ENCODE peak calls at places on chromosomes 1 and 21, in four cellular contexts. C is B cell, E is breast epithelium, K is foreskin keratinocyte. R is an unnamed sample.

GRCh38 chr1:60265560-60266535 is 192.3 kb upstream of the C1orf87 start:
- DNase-seq in C (no peak), E (no peak), K (peak; percentile 17), R (no peak)

GRCh38 chr1:230176871-230177411 is 109.9 kb downstream of the GALNT2 start:
- DNase-seq in C (no peak), E (no peak), K (no peak), R (no peak)

GRCh38 chr1:151340870-151341754 is 5.9 kb downstream of the RFX5 start:
- DNase-seq in C (no peak), E (no peak), K (peak; percentile 65), R (peak; percentile 57)

GRCh38 chr1:212915245-212916091 is 34.9 kb upstream of the VASH2 start:
- DNase-seq in C (no peak), E (no peak), K (no peak), R (no peak)

GRCh38 chr1:6025269-6026094 is 20.2 kb upstream of the KCNAB2 start:
- DNase-seq in C (no peak), E (no peak), K (peak; percentile 78), R (no peak)

GRCh38 chr1:164446020-164446419 is 113.0 kb upstream of the PBX1 start:
- DNase-seq in C (no peak), E (no peak), K (no peak), R (no peak)

GRCh38 chr1:234780531-234781162 is 170.7 kb upstream of the IRF2BP2 start:
- DNase-seq in C (no peak), E (no peak), K (no peak), R (no peak)

GRCh38 chr21:43198376-43198775 is 29.6 kb downstream of the CRYAA start:
- DNase-seq in C (no peak), E (no peak), K (peak; percentile 73), R (no peak)

GRCh38 chr1:93427656-93428055 is 20.3 kb upstream of the FNBP1L start:
- DNase-seq in C (no peak), E (no peak), K (no peak), R (no peak)

DNA sequence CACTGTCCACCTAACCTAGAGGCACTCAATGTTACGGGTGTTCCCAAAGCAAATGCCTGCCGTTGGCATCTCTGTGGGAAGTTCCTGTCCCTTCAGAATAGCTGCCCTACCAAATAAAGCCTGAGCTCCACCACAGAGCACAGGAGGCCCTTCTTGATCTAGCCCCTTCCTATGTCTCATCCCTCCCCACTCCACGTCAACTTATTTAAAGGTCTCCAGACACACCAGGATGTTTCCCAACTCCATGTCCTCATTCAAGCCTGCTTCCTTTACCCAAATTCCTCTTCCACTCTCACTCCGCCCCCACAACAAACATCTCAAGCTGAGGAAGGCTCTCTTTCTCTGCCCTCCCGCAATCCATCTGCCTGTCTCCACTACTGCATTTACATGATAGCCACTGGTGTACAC is 87.7 kb downstream of the TGFBR3 start:
- DNase-seq in C (no peak), E (no peak), K (no peak), R (no peak)
- TF ChIP-seq CTCF in C (no peak), E (no peak), K (no peak), R (no peak)

GRCh38 chr21:36194024-36194423 is 37.4 kb downstream of the DOP1B start:
- DNase-seq in C (no peak), E (no peak), K (no peak), R (no peak)

GRCh38 chr21:36195613-36196012 is 39.0 kb downstream of the DOP1B start:
- DNase-seq in C (no peak), E (no peak), K (no peak), R (no peak)

GRCh38 chr21:36190736-36191135 is 34.1 kb downstream of the DOP1B start:
- DNase-seq in C (no peak), E (no peak), K (no peak), R (no peak)

GRCh38 chr21:36188937-36189336 is 32.3 kb downstream of the DOP1B start:
- DNase-seq in C (no peak), E (no peak), K (no peak), R (no peak)

GRCh38 chr21:36193200-36193599 is 36.6 kb downstream of the DOP1B start:
- DNase-seq in C (no peak), E (no peak), K (peak; percentile 75), R (no peak)
- TF ChIP-seq CTCF in C (no peak), E (no peak), K (no peak), R (no peak)

GRCh38 chr1:91243171-91243570 is 161.5 kb downstream of the HFM1 start:
- DNase-seq in C (no peak), E (no peak), K (no peak), R (no peak)

GRCh38 chr1:91244737-91245136 is 159.9 kb downstream of the HFM1 start:
- DNase-seq in C (no peak), E (no peak), K (no peak), R (no peak)

DNA sequence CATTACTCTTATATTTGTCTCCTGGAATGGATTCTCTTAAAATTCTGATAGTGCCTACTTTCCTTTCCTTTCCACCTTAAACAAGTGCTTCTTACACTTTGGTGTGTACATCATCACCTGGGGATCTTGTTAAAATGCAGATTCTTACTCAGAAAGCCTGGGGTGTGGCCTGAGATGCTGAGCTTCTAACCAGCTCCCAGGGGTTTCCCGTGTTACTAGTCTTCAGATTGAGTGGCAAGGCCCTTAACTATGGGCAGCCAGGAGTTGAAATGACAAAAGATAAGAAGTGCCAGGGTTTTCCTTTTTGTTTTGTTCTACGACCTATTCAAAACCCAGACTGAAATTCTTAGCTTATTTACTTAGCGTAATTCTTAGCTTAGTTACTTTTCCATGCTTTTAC is 159.2 kb downstream of the HFM1 start:
- DNase-seq in C (no peak), E (no peak), K (no peak), R (no peak)
- TF ChIP-seq CTCF in C (no peak), E (no peak), K (no peak), R (no peak)

GRCh38 chr1:177432897-177433296 is 262.1 kb downstream of the BRINP2 start:
- DNase-seq in C (no peak), E (no peak), K (no peak), R (no peak)
- TF ChIP-seq CTCF in C (no peak), E (no peak), K (peak; percentile 54), R (no peak)

GRCh38 chr1:42931911-42932422 is 26.7 kb downstream of the SLC2A1 start:
- DNase-seq in C (peak; percentile 87), E (peak; percentile 72), K (peak; percentile 45), R (peak; percentile 91)

GRCh38 chr1:42930178-42931107 is 28.2 kb downstream of the SLC2A1 start:
- DNase-seq in C (no peak), E (peak; percentile 48), K (no peak), R (no peak)

GRCh38 chr1:42932442-42932941 is 26.2 kb downstream of the SLC2A1 start:
- DNase-seq in C (no peak), E (peak; percentile 30), K (no peak), R (no peak)

GRCh38 chr1:42929434-42930177 is 29.1 kb downstream of the SLC2A1 start:
- DNase-seq in C (no peak), E (no peak), K (no peak), R (no peak)

DNA sequence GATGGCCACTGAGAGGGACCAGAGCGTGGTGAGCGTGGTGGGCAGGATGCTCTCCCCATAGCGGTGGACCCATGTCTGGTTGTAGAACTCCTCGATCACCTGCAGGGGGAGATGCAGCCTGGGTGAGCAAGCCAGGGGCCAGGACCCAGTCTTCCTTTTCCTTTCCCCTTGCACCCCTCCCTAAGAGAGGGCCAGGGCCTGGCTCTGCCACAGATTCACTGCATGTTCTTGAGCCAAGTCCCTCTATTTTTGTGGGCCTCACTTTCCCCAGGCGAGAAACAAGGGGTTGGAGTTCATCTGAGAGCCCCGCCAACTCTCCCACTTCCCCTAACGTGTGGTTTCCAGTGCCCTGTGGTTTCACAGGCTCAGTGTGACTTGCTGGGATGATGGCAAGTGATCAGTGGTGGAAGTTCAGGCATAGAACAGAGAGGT is 27.5 kb downstream of the SLC2A1 start:
- DNase-seq in C (peak; percentile 75), E (peak; percentile 15), K (peak; percentile 38), R (peak; percentile 76)
- TF ChIP-seq CTCF in C (peak; percentile 69), E (peak; percentile 36), K (peak; percentile 74), R (peak; percentile 79)

GRCh38 chr1:81327743-81328142 is 473.0 kb upstream of the ADGRL2 start:
- DNase-seq in C (no peak), E (no peak), K (no peak), R (no peak)
- TF ChIP-seq CTCF in C (no peak), E (no peak), K (no peak), R (no peak)

GRCh38 chr1:162755306-162755705 is 35.2 kb upstream of the HSD17B7 start:
- DNase-seq in C (no peak), E (no peak), K (no peak), R (no peak)

GRCh38 chr1:162753001-162753658 is 37.4 kb upstream of the HSD17B7 start:
- DNase-seq in C (no peak), E (no peak), K (no peak), R (no peak)

GRCh38 chr1:162756523-162756922 is 34.0 kb upstream of the HSD17B7 start:
- DNase-seq in C (no peak), E (no peak), K (peak; percentile 53), R (no peak)

GRCh38 chr1:162753998-162754585 is 36.4 kb upstream of the HSD17B7 start:
- DNase-seq in C (no peak), E (no peak), K (no peak), R (no peak)

GRCh38 chr1:162757476-162757875 is 33.0 kb upstream of the HSD17B7 start:
- DNase-seq in C (no peak), E (no peak), K (no peak), R (no peak)
- TF ChIP-seq CTCF in C (no peak), E (no peak), K (no peak), R (no peak)

GRCh38 chr1:8016244-8017241 is 9.6 kb downstream of the ERRFI1 start:
- DNase-seq in C (no peak), E (no peak), K (peak; percentile 42), R (no peak)
- TF ChIP-seq CTCF in C (no peak), E (no peak), K (peak; percentile 50), R (no peak)

GRCh38 chr1:241306125-241306790 is 50.7 kb downstream of the RGS7 start:
- DNase-seq in C (no peak), E (no peak), K (no peak), R (no peak)

GRCh38 chr1:241310451-241310850 is 46.6 kb downstream of the RGS7 start:
- DNase-seq in C (no peak), E (no peak), K (peak; percentile 7), R (no peak)

GRCh38 chr1:241316372-241316771 is 40.6 kb downstream of the RGS7 start:
- DNase-seq in C (no peak), E (no peak), K (no peak), R (no peak)

DNA sequence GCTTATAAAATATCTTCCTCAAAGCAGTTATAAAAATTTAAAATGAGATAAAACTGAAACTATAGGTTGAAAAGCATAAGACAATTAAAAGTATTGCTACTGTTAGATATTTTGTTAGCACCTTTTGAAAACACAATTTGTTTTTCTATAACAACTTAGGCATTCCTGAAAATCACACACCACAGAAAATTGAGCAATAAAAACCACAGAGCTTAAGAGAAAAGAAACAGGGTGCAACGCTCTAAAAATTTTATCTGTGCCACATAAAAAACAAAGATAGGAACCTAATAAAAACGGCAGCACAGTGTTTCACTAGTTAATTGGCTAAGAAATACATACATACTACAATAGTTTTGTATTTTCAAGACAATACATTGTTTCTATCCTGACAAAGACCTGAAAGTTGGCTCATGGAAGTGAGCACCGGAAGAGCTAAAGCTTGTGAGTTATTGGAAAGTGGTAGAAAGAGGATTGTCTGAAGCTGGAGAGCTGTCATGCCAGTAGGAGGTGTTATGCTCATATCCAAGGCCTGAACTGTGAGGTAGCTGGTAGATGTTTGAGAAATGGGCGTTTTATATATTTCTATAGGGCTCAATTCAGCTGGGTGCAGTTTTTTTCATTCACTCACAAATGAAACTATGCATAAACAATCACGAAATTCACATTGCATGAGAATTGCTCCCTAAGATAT is 45.8 kb downstream of the RGS7 start:
- DNase-seq in C (no peak), E (no peak), K (no peak), R (no peak)
- TF ChIP-seq CTCF in C (no peak), E (no peak), K (no peak), R (no peak)